ENCODE peak calls at places on chromosome 13, in eight cellular contexts. One of them, this sample, is unnamed.

GRCh38 chr13:59547950-59548349 is 615.8 kb downstream of the DIAPH3 start:
- DNase-seq in pulmonary artery endothelial cell: no peak
- DNase-seq in NCI-H2107: no peak
- DNase-seq in NCI-H1105 treated with DMSO at 0.1 percent for 48 hours: no peak
- DNase-seq in astrocyte: no peak
- DNase-seq in ascending aorta: no peak
- DNase-seq in AG10803: no peak
- DNase-seq in dorsolateral prefrontal cortex: no peak
- DNase-seq in this sample: no peak

GRCh38 chr13:101218484-101218883 is 197.8 kb downstream of the NALCN start:
- DNase-seq in pulmonary artery endothelial cell: no peak
- DNase-seq in NCI-H2107: no peak
- DNase-seq in NCI-H1105 treated with DMSO at 0.1 percent for 48 hours: no peak
- DNase-seq in astrocyte: no peak
- DNase-seq in ascending aorta: no peak
- DNase-seq in AG10803: no peak
- DNase-seq in dorsolateral prefrontal cortex: no peak
- DNase-seq in this sample: peak; percentile 60

GRCh38 chr13:110506859-110507566 is 54.5 kb downstream of the RAB20 start:
- DNase-seq in pulmonary artery endothelial cell: no peak
- DNase-seq in NCI-H2107: no peak
- DNase-seq in NCI-H1105 treated with DMSO at 0.1 percent for 48 hours: peak; percentile 77
- DNase-seq in astrocyte: no peak
- DNase-seq in ascending aorta: peak; percentile 89
- DNase-seq in AG10803: no peak
- DNase-seq in dorsolateral prefrontal cortex: no peak
- DNase-seq in this sample: peak; percentile 10

GRCh38 chr13:98142427-98143156 is at the start of gene FARP1:
- DNase-seq in pulmonary artery endothelial cell: peak; percentile 10
- DNase-seq in NCI-H2107: peak; percentile 70
- DNase-seq in NCI-H1105 treated with DMSO at 0.1 percent for 48 hours: peak; percentile 66
- DNase-seq in astrocyte: peak; percentile 41
- DNase-seq in ascending aorta: peak; percentile 79
- DNase-seq in AG10803: peak; percentile 65
- DNase-seq in dorsolateral prefrontal cortex: peak; percentile 61
- DNase-seq in this sample: peak; percentile 65

GRCh38 chr13:60654405-60654804 is 257.4 kb downstream of the TDRD3 start:
- DNase-seq in pulmonary artery endothelial cell: no peak
- DNase-seq in NCI-H2107: no peak
- DNase-seq in NCI-H1105 treated with DMSO at 0.1 percent for 48 hours: peak; percentile 47
- DNase-seq in astrocyte: no peak
- DNase-seq in ascending aorta: no peak
- DNase-seq in AG10803: peak; percentile 0
- DNase-seq in dorsolateral prefrontal cortex: no peak
- DNase-seq in this sample: no peak

GRCh38 chr13:60756306-60756705 is 359.3 kb downstream of the TDRD3 start:
- DNase-seq in pulmonary artery endothelial cell: no peak
- DNase-seq in NCI-H2107: no peak
- DNase-seq in NCI-H1105 treated with DMSO at 0.1 percent for 48 hours: no peak
- DNase-seq in astrocyte: no peak
- DNase-seq in ascending aorta: no peak
- DNase-seq in AG10803: peak; percentile 0
- DNase-seq in dorsolateral prefrontal cortex: no peak
- DNase-seq in this sample: no peak

GRCh38 chr13:19817510-19818158 is 34.9 kb upstream of the PSPC1 start:
- DNase-seq in pulmonary artery endothelial cell: no peak
- DNase-seq in NCI-H2107: no peak
- DNase-seq in NCI-H1105 treated with DMSO at 0.1 percent for 48 hours: no peak
- DNase-seq in astrocyte: no peak
- DNase-seq in ascending aorta: no peak
- DNase-seq in AG10803: peak; percentile 8
- DNase-seq in dorsolateral prefrontal cortex: no peak
- DNase-seq in this sample: no peak

GRCh38 chr13:96935971-96936370 is 58.3 kb downstream of the OXGR1 start:
- DNase-seq in pulmonary artery endothelial cell: no peak
- DNase-seq in NCI-H2107: no peak
- DNase-seq in NCI-H1105 treated with DMSO at 0.1 percent for 48 hours: no peak
- DNase-seq in astrocyte: no peak
- DNase-seq in ascending aorta: no peak
- DNase-seq in AG10803: no peak
- DNase-seq in dorsolateral prefrontal cortex: no peak
- DNase-seq in this sample: no peak